ENCODE peak calls at places on chromosomes 1 and 21, in five cellular contexts. One of them, this sample, is unnamed.

GRCh38 chr21:38766987-38767722 is 38.6 kb upstream of the ETS2 start:
- DNase-seq in dorsolateral prefrontal cortex: no peak
- DNase-seq in hepatocyte: no peak
- DNase-seq in GM23338: no peak
- DNase-seq in right lobe of liver: no peak
- DNase-seq in this sample: no peak

GRCh38 chr1:223330462-223330861 is 33.5 kb downstream of the SUSD4 start:
- DNase-seq in dorsolateral prefrontal cortex: no peak
- DNase-seq in hepatocyte: no peak
- DNase-seq in GM23338: no peak
- DNase-seq in right lobe of liver: no peak
- DNase-seq in this sample: no peak

GRCh38 chr21:38504056-38504455 is 5.8 kb upstream of the ERG start:
- DNase-seq in dorsolateral prefrontal cortex: no peak
- DNase-seq in hepatocyte: no peak
- DNase-seq in GM23338: no peak
- DNase-seq in right lobe of liver: no peak
- DNase-seq in this sample: no peak

GRCh38 chr1:91872560-91873081 is 13.3 kb downstream of the TGFBR3 start:
- DNase-seq in dorsolateral prefrontal cortex: no peak
- DNase-seq in hepatocyte: no peak
- DNase-seq in GM23338: no peak
- DNase-seq in right lobe of liver: no peak
- DNase-seq in this sample: no peak

GRCh38 chr1:207826557-207827487 is 75.0 kb downstream of the CD46 start:
- DNase-seq in dorsolateral prefrontal cortex: no peak
- DNase-seq in hepatocyte: peak; percentile 53
- DNase-seq in GM23338: no peak
- DNase-seq in right lobe of liver: no peak
- DNase-seq in this sample: no peak

GRCh38 chr1:21939650-21940374 is 2.7 kb upstream of the HSPG2 start:
- DNase-seq in dorsolateral prefrontal cortex: peak; percentile 81
- DNase-seq in hepatocyte: peak; percentile 92
- DNase-seq in GM23338: no peak
- DNase-seq in right lobe of liver: peak; percentile 79
- DNase-seq in this sample: peak; percentile 6

GRCh38 chr1:110872366-110872744 is 593 bp upstream of the CD53 start:
- DNase-seq in dorsolateral prefrontal cortex: no peak
- DNase-seq in hepatocyte: no peak
- DNase-seq in GM23338: no peak
- DNase-seq in right lobe of liver: no peak
- DNase-seq in this sample: no peak

GRCh38 chr21:45873418-45873817 is 108.2 kb upstream of the COL6A1 start:
- DNase-seq in dorsolateral prefrontal cortex: no peak
- DNase-seq in hepatocyte: no peak
- DNase-seq in GM23338: no peak
- DNase-seq in right lobe of liver: peak; percentile 24
- DNase-seq in this sample: no peak

GRCh38 chr1:9823943-9824701 is at the start of gene CLSTN1:
- DNase-seq in dorsolateral prefrontal cortex: peak; percentile 91
- DNase-seq in hepatocyte: peak; percentile 95
- DNase-seq in GM23338: peak; percentile 97
- DNase-seq in right lobe of liver: peak; percentile 86
- DNase-seq in this sample: peak; percentile 82

GRCh38 chr1:215958836-215959235 is 391.7 kb downstream of the KCTD3 start:
- DNase-seq in dorsolateral prefrontal cortex: no peak
- DNase-seq in hepatocyte: no peak
- DNase-seq in GM23338: no peak
- DNase-seq in right lobe of liver: no peak
- DNase-seq in this sample: no peak

GRCh38 chr1:168507271-168507670 is 36.5 kb downstream of the XCL2 start:
- DNase-seq in dorsolateral prefrontal cortex: no peak
- DNase-seq in hepatocyte: no peak
- DNase-seq in GM23338: no peak
- DNase-seq in right lobe of liver: no peak
- DNase-seq in this sample: no peak

GRCh38 chr1:27356628-27357280 is 10.0 kb downstream of the MAP3K6 start:
- DNase-seq in dorsolateral prefrontal cortex: no peak
- DNase-seq in hepatocyte: no peak
- DNase-seq in GM23338: peak; percentile 71
- DNase-seq in right lobe of liver: no peak
- DNase-seq in this sample: no peak

GRCh38 chr21:44094832-44095231 is 12.4 kb upstream of the PWP2 start:
- DNase-seq in dorsolateral prefrontal cortex: no peak
- DNase-seq in hepatocyte: no peak
- DNase-seq in GM23338: no peak
- DNase-seq in right lobe of liver: no peak
- DNase-seq in this sample: no peak

GRCh38 chr1:200457810-200458209 is 48.0 kb upstream of the ZNF281 start:
- DNase-seq in dorsolateral prefrontal cortex: no peak
- DNase-seq in hepatocyte: no peak
- DNase-seq in GM23338: no peak
- DNase-seq in right lobe of liver: no peak
- DNase-seq in this sample: no peak

GRCh38 chr1:88878731-88879130 is 12.6 kb downstream of the GTF2B start:
- DNase-seq in dorsolateral prefrontal cortex: no peak
- DNase-seq in hepatocyte: no peak
- DNase-seq in GM23338: no peak
- DNase-seq in right lobe of liver: no peak
- DNase-seq in this sample: no peak

GRCh38 chr1:153805042-153805745 is 30.0 kb downstream of the SLC27A3 start:
- DNase-seq in dorsolateral prefrontal cortex: no peak
- DNase-seq in hepatocyte: no peak
- DNase-seq in GM23338: no peak
- DNase-seq in right lobe of liver: no peak
- DNase-seq in this sample: no peak

GRCh38 chr1:154221815-154222081 is 993 bp downstream of the UBAP2L start:
- DNase-seq in dorsolateral prefrontal cortex: no peak
- DNase-seq in hepatocyte: peak; percentile 53
- DNase-seq in GM23338: peak; percentile 16
- DNase-seq in right lobe of liver: no peak
- DNase-seq in this sample: no peak

GRCh38 chr1:33348194-33348593 is 27.3 kb upstream of the A3GALT2 start:
- DNase-seq in dorsolateral prefrontal cortex: no peak
- DNase-seq in hepatocyte: no peak
- DNase-seq in GM23338: no peak
- DNase-seq in right lobe of liver: no peak
- DNase-seq in this sample: no peak

GRCh38 chr1:14296795-14297194 is 301.7 kb upstream of the KAZN start:
- DNase-seq in dorsolateral prefrontal cortex: no peak
- DNase-seq in hepatocyte: no peak
- DNase-seq in GM23338: no peak
- DNase-seq in right lobe of liver: no peak
- DNase-seq in this sample: no peak

GRCh38 chr21:8992731-8993174 is 1528.6 kb upstream of the TPTE start:
- DNase-seq in dorsolateral prefrontal cortex: no peak
- DNase-seq in hepatocyte: no peak
- DNase-seq in GM23338: peak; percentile 72
- DNase-seq in right lobe of liver: no peak
- DNase-seq in this sample: no peak

GRCh38 chr1:77757066-77757584 is 2.5 kb downstream of the USP33 start:
- DNase-seq in dorsolateral prefrontal cortex: no peak
- DNase-seq in hepatocyte: no peak
- DNase-seq in GM23338: no peak
- DNase-seq in right lobe of liver: no peak
- DNase-seq in this sample: no peak

GRCh38 chr1:77759090-77760028 is at the start of gene USP33:
- DNase-seq in dorsolateral prefrontal cortex: peak; percentile 87
- DNase-seq in hepatocyte: peak; percentile 93
- DNase-seq in GM23338: peak; percentile 96
- DNase-seq in right lobe of liver: peak; percentile 94
- DNase-seq in this sample: peak; percentile 65

GRCh38 chr1:77756052-77756754 is 3.4 kb downstream of the USP33 start:
- DNase-seq in dorsolateral prefrontal cortex: no peak
- DNase-seq in hepatocyte: no peak
- DNase-seq in GM23338: no peak
- DNase-seq in right lobe of liver: no peak
- DNase-seq in this sample: no peak

GRCh38 chr1:77757616-77758015 is 2.0 kb downstream of the USP33 start:
- DNase-seq in dorsolateral prefrontal cortex: no peak
- DNase-seq in hepatocyte: no peak
- DNase-seq in GM23338: no peak
- DNase-seq in right lobe of liver: no peak
- DNase-seq in this sample: no peak

DNA sequence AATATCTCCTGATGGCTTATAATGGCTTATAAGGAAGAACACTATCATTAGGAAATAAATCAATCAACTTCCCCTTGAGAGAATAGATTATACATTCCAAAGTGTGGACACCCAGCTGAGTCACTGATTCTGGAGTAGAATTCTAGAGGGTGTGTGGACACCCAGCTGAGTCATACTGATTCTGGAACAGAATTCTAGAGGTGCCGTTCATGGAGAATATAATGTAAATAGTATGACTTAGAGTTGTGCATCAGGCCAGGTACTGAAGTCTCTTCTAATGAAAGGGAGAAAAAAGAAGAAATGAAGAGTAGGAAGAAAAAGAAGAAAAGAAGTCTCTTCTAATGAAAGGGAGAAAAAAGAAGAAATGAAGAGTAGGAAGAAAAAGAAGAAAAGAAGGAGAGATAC is 2.4 kb upstream of the USP33 start:
- DNase-seq in dorsolateral prefrontal cortex: no peak
- DNase-seq in hepatocyte: peak; percentile 29
- DNase-seq in GM23338: no peak
- DNase-seq in right lobe of liver: no peak
- DNase-seq in this sample: no peak
- H3K27ac ChIP-seq in dorsolateral prefrontal cortex: no peak overlapping the region
- H3K27ac ChIP-seq in hepatocyte: no peak overlapping the region
- H3K27ac ChIP-seq in GM23338: no peak overlapping the region
- H3K27ac ChIP-seq in right lobe of liver: no peak overlapping the region
- H3K27ac ChIP-seq in this sample: no peak overlapping the region

GRCh38 chr1:6585841-6586240 is 6.0 kb downstream of the ZBTB48 start:
- DNase-seq in dorsolateral prefrontal cortex: no peak
- DNase-seq in hepatocyte: no peak
- DNase-seq in GM23338: no peak
- DNase-seq in right lobe of liver: no peak
- DNase-seq in this sample: no peak
- H3K27ac ChIP-seq in dorsolateral prefrontal cortex: peak overlapping the region; percentile 74
- H3K27ac ChIP-seq in hepatocyte: no peak overlapping the region
- H3K27ac ChIP-seq in GM23338: no peak overlapping the region
- H3K27ac ChIP-seq in right lobe of liver: no peak overlapping the region
- H3K27ac ChIP-seq in this sample: no peak overlapping the region

GRCh38 chr21:42164818-42165217 is 54.1 kb upstream of the ABCG1 start:
- DNase-seq in dorsolateral prefrontal cortex: no peak
- DNase-seq in hepatocyte: no peak
- DNase-seq in GM23338: no peak
- DNase-seq in right lobe of liver: no peak
- DNase-seq in this sample: no peak
- H3K27ac ChIP-seq in dorsolateral prefrontal cortex: peak overlapping the region; percentile 2
- H3K27ac ChIP-seq in hepatocyte: peak overlapping the region; percentile 54
- H3K27ac ChIP-seq in GM23338: no peak overlapping the region
- H3K27ac ChIP-seq in right lobe of liver: no peak overlapping the region
- H3K27ac ChIP-seq in this sample: no peak overlapping the region

GRCh38 chr1:101507547-101507971 is 270.7 kb downstream of the S1PR1 start:
- DNase-seq in dorsolateral prefrontal cortex: no peak
- DNase-seq in hepatocyte: no peak
- DNase-seq in GM23338: no peak
- DNase-seq in right lobe of liver: no peak
- DNase-seq in this sample: no peak
- H3K27ac ChIP-seq in dorsolateral prefrontal cortex: no peak overlapping the region
- H3K27ac ChIP-seq in hepatocyte: no peak overlapping the region
- H3K27ac ChIP-seq in GM23338: no peak overlapping the region
- H3K27ac ChIP-seq in right lobe of liver: no peak overlapping the region
- H3K27ac ChIP-seq in this sample: no peak overlapping the region

DNA sequence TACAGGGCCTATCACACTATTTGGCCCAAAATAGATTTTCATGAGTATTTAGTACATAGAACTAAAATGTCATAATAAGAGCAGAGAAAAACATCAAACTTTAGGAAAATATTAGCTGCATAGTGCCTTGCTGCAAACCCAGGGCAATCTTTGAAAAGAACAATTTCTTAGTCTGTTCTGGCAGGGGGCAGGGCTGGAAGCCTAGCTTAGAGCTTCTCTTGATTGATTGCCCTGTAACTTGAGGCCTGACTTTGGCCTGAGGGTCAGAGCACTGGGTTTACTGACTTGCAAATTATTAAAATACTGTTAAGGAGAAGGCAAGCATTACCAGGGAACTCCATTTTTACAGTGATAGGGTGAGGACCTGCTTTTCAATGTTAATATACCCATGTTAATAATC is 115.8 kb upstream of the SPAG17 start:
- DNase-seq in dorsolateral prefrontal cortex: no peak
- DNase-seq in hepatocyte: no peak
- DNase-seq in GM23338: peak; percentile 60
- DNase-seq in right lobe of liver: no peak
- DNase-seq in this sample: no peak
- H3K27ac ChIP-seq in dorsolateral prefrontal cortex: no peak overlapping the region
- H3K27ac ChIP-seq in hepatocyte: no peak overlapping the region
- H3K27ac ChIP-seq in GM23338: no peak overlapping the region
- H3K27ac ChIP-seq in right lobe of liver: no peak overlapping the region
- H3K27ac ChIP-seq in this sample: no peak overlapping the region

GRCh38 chr1:99598738-99599411 is 47.0 kb upstream of the PALMD start:
- DNase-seq in dorsolateral prefrontal cortex: no peak
- DNase-seq in hepatocyte: no peak
- DNase-seq in GM23338: no peak
- DNase-seq in right lobe of liver: no peak
- DNase-seq in this sample: no peak
- H3K27ac ChIP-seq in dorsolateral prefrontal cortex: no peak overlapping the region
- H3K27ac ChIP-seq in hepatocyte: no peak overlapping the region
- H3K27ac ChIP-seq in GM23338: no peak overlapping the region
- H3K27ac ChIP-seq in right lobe of liver: no peak overlapping the region
- H3K27ac ChIP-seq in this sample: no peak overlapping the region

This sample was measured in caudate nucleus.